ENCODE peak calls at places on chromosome 13, in nine cellular contexts. T is SK-N-SH, J is left ventricle myocardium inferior, R is amygdala, K is RWPE1, N is GM03348, C is substantia nigra, S is NCI-H1694 treated with DMSO at 0.1 percent for 48 hours, I is amniotic stem cell. V is an unnamed sample.

GRCh38 chr13:99446242-99446641 is 55.0 kb upstream of the TM9SF2 start:
- DNase-seq in T (no peak), J (no peak), R (no peak), K (no peak), N (no peak), C (no peak), S (no peak), I (no peak), V (no peak)

GRCh38 chr13:31756346-31756745 is 17.0 kb downstream of the RXFP2 start:
- DNase-seq in T (no peak), J (no peak), R (no peak), K (peak), N (peak), C (no peak), S (no peak), I (peak), V (peak)

GRCh38 chr13:65613004-65613403 is 1617.1 kb downstream of the PCDH9 start:
- DNase-seq in T (no peak), J (no peak), R (no peak), K (no peak), N (no peak), C (no peak), S (no peak), I (no peak), V (peak)

GRCh38 chr13:33016414-33017409 is at the start of gene KL:
- DNase-seq in T (peak), J (peak), R (no peak), K (no peak), N (peak), C (no peak), S (no peak), I (no peak), V (no peak)

GRCh38 chr13:39415003-39415402 is 188.0 kb downstream of the LHFPL6 start:
- DNase-seq in T (no peak), J (no peak), R (no peak), K (no peak), N (no peak), C (no peak), S (no peak), I (no peak), V (no peak)

GRCh38 chr13:21539687-21540086 is 64.3 kb downstream of the MICU2 start:
- DNase-seq in T (no peak), J (no peak), R (no peak), K (no peak), N (no peak), C (no peak), S (no peak), I (no peak), V (no peak)

GRCh38 chr13:40665061-40665753 is 1.2 kb downstream of the FOXO1 start:
- DNase-seq in T (peak), J (peak), R (peak), K (peak), N (peak), C (peak), S (no peak), I (no peak), V (peak)

GRCh38 chr13:51041126-51041525 is 69.9 kb downstream of the C13orf42 start:
- DNase-seq in T (no peak), J (no peak), R (no peak), K (no peak), N (no peak), C (no peak), S (peak), I (no peak), V (no peak)

GRCh38 chr13:74037762-74038161 is 96.4 kb downstream of the KLF12 start:
- DNase-seq in T (no peak), J (no peak), R (no peak), K (no peak), N (no peak), C (no peak), S (no peak), I (no peak), V (no peak)

GRCh38 chr13:20191902-20192469 is 752 bp downstream of the GJB2 start:
- DNase-seq in T (no peak), J (no peak), R (no peak), K (no peak), N (no peak), C (no peak), S (no peak), I (no peak), V (peak)

GRCh38 chr13:95128045-95128643 is 173.1 kb downstream of the ABCC4 start:
- DNase-seq in T (no peak), J (no peak), R (no peak), K (peak), N (no peak), C (no peak), S (no peak), I (no peak), V (no peak)

GRCh38 chr13:97256343-97256783 is 34.2 kb downstream of the MBNL2 start:
- DNase-seq in T (no peak), J (no peak), R (no peak), K (peak), N (peak), C (no peak), S (no peak), I (peak), V (peak)

GRCh38 chr13:70792121-70792520 is 683.9 kb upstream of the KLHL1 start:
- DNase-seq in T (no peak), J (no peak), R (no peak), K (no peak), N (no peak), C (no peak), S (no peak), I (no peak), V (no peak)

GRCh38 chr13:21338651-21339278 is 120.3 kb downstream of the ZDHHC20 start:
- DNase-seq in T (no peak), J (no peak), R (no peak), K (no peak), N (no peak), C (no peak), S (no peak), I (no peak), V (no peak)

GRCh38 chr13:22561581-22561980 is 619.2 kb upstream of the SGCG start:
- DNase-seq in T (peak), J (no peak), R (no peak), K (no peak), N (no peak), C (no peak), S (no peak), I (no peak), V (no peak)

GRCh38 chr13:21355304-21355703 is 103.8 kb downstream of the ZDHHC20 start:
- DNase-seq in T (no peak), J (no peak), R (no peak), K (no peak), N (no peak), C (no peak), S (no peak), I (no peak), V (no peak)

GRCh38 chr13:112893570-112894422 is 75.2 kb upstream of the MCF2L start:
- DNase-seq in T (peak), J (no peak), R (no peak), K (peak), N (peak), C (no peak), S (no peak), I (no peak), V (no peak)

GRCh38 chr13:50893211-50893852 is 16.3 kb upstream of the RNASEH2B start:
- DNase-seq in T (peak), J (no peak), R (no peak), K (no peak), N (peak), C (no peak), S (peak), I (no peak), V (peak)

GRCh38 chr13:40207110-40207478 is 459.3 kb downstream of the FOXO1 start:
- DNase-seq in T (no peak), J (no peak), R (no peak), K (no peak), N (no peak), C (no peak), S (no peak), I (no peak), V (no peak)

GRCh38 chr13:48573213-48573612 is 40.3 kb upstream of the RCBTB2 start:
- DNase-seq in T (no peak), J (no peak), R (no peak), K (no peak), N (no peak), C (no peak), S (no peak), I (no peak), V (no peak)

GRCh38 chr13:30305456-30305855 is 1.9 kb downstream of the KATNAL1 start:
- DNase-seq in T (no peak), J (no peak), R (no peak), K (no peak), N (no peak), C (no peak), S (no peak), I (no peak), V (no peak)

GRCh38 chr13:35694549-35695233 is 218.2 kb upstream of the MAB21L1 start:
- DNase-seq in T (no peak), J (no peak), R (no peak), K (no peak), N (no peak), C (no peak), S (no peak), I (no peak), V (no peak)

V was measured in ELR.